ENCODE peak calls at places on chromosomes 13 and 19, in five cellular contexts. K, M, U, G and A are unnamed samples.

GRCh38 chr13:80400164-80400767 is 59.3 kb upstream of the SPRY2 start:
- DNase-seq in K (no peak), M (no peak), U (no peak), G (no peak), A (no peak)

GRCh38 chr19:18859676-18860301 is 28.0 kb downstream of the UPF1 start:
- DNase-seq in K (no peak), M (no peak), U (no peak), G (no peak), A (no peak)

GRCh38 chr13:47146136-47146535 is 249.3 kb upstream of the HTR2A start:
- DNase-seq in K (no peak), M (no peak), U (no peak), G (no peak), A (no peak)

GRCh38 chr19:48745208-48745995 is 1.3 kb downstream of the IZUMO1 start:
- DNase-seq in K (no peak), M (peak; percentile 84), U (peak; percentile 88), G (no peak), A (no peak)

GRCh38 chr13:46101488-46102289 is 3.1 kb downstream of the CPB2 start:
- DNase-seq in K (no peak), M (no peak), U (peak; percentile 77), G (no peak), A (no peak)

GRCh38 chr19:8615813-8616596 is 5.5 kb upstream of the ADAMTS10 start:
- DNase-seq in K (no peak), M (peak; percentile 66), U (peak; percentile 81), G (peak; percentile 60), A (no peak)

GRCh38 chr13:114130708-114131580 is 1.5 kb downstream of the RASA3 start:
- DNase-seq in K (peak; percentile 41), M (peak; percentile 68), U (peak; percentile 98), G (no peak), A (peak; percentile 86)

GRCh38 chr13:76667551-76667950 is 218.7 kb downstream of the KCTD12 start:
- DNase-seq in K (no peak), M (no peak), U (peak; percentile 25), G (no peak), A (no peak)

GRCh38 chr19:15672580-15673175 is at the start of gene CYP4F12:
- DNase-seq in K (peak; percentile 92), M (no peak), U (peak; percentile 50), G (peak; percentile 49), A (no peak)

GRCh38 chr19:48568345-48568886 is 16.4 kb downstream of the SULT2B1 start:
- DNase-seq in K (peak; percentile 80), M (peak; percentile 26), U (peak; percentile 52), G (peak; percentile 83), A (peak; percentile 94)

GRCh38 chr19:10158071-10158470 is 36.7 kb downstream of the DNMT1 start:
- DNase-seq in K (no peak), M (no peak), U (no peak), G (no peak), A (no peak)

GRCh38 chr19:50184196-50184595 is 19.2 kb upstream of the MYH14 start:
- DNase-seq in K (no peak), M (no peak), U (no peak), G (no peak), A (no peak)

GRCh38 chr13:105972811-105973590 is 562.5 kb downstream of the EFNB2 start:
- DNase-seq in K (no peak), M (no peak), U (no peak), G (no peak), A (no peak)

GRCh38 chr19:46489445-46490272 is 6.0 kb downstream of the PNMA8B start:
- DNase-seq in K (peak; percentile 58), M (peak; percentile 67), U (no peak), G (no peak), A (no peak)

GRCh38 chr19:2574478-2574931 is 98.6 kb downstream of the GADD45B start:
- DNase-seq in K (no peak), M (no peak), U (no peak), G (no peak), A (no peak)

GRCh38 chr13:99414048-99414995 is 87.0 kb upstream of the TM9SF2 start:
- DNase-seq in K (no peak), M (no peak), U (no peak), G (no peak), A (no peak)

GRCh38 chr13:51867062-51867461 is 5.3 kb downstream of the CCDC70 start:
- DNase-seq in K (no peak), M (no peak), U (no peak), G (no peak), A (no peak)

GRCh38 chr13:27274631-27275030 is 4.0 kb downstream of the RASL11A start:
- DNase-seq in K (no peak), M (no peak), U (no peak), G (no peak), A (no peak)

GRCh38 chr19:34480971-34481821 is at the start of gene WTIP:
- DNase-seq in K (peak; percentile 81), M (peak; percentile 97), U (peak; percentile 82), G (peak; percentile 18), A (peak; percentile 91)

GRCh38 chr13:41029629-41030028 is 10.5 kb upstream of the ELF1 start:
- DNase-seq in K (no peak), M (peak; percentile 25), U (no peak), G (no peak), A (no peak)

GRCh38 chr13:86446311-86446710 is 647.1 kb upstream of the SLITRK6 start:
- DNase-seq in K (no peak), M (peak; percentile 33), U (peak; percentile 84), G (no peak), A (no peak)

GRCh38 chr19:38626401-38626800 is 7.4 kb downstream of the EIF3K start:
- DNase-seq in K (no peak), M (no peak), U (no peak), G (no peak), A (no peak)

GRCh38 chr19:10612515-10613119 is 12.7 kb upstream of the SLC44A2 start:
- DNase-seq in K (peak; percentile 34), M (no peak), U (no peak), G (no peak), A (no peak)

GRCh38 chr19:31516756-31517155 is 167.5 kb upstream of the TSHZ3 start:
- DNase-seq in K (no peak), M (no peak), U (no peak), G (no peak), A (peak; percentile 15)

GRCh38 chr19:5683177-5683886 is 2.5 kb downstream of the HSD11B1L start:
- DNase-seq in K (no peak), M (no peak), U (no peak), G (no peak), A (no peak)

GRCh38 chr13:71218960-71219359 is 648.0 kb downstream of the DACH1 start:
- DNase-seq in K (no peak), M (peak; percentile 68), U (peak; percentile 3), G (no peak), A (no peak)

GRCh38 chr13:79462895-79463294 is 18.1 kb upstream of the NDFIP2 start:
- DNase-seq in K (no peak), M (no peak), U (no peak), G (no peak), A (no peak)

GRCh38 chr13:94534171-94534570 is 54.7 kb upstream of the DCT start:
- DNase-seq in K (no peak), M (no peak), U (no peak), G (no peak), A (no peak)

GRCh38 chr19:41936416-41936850 is 8.2 kb upstream of the ERFL start:
- DNase-seq in K (no peak), M (no peak), U (no peak), G (no peak), A (no peak)

GRCh38 chr13:43136940-43137574 is 113.7 kb downstream of the DNAJC15 start:
- DNase-seq in K (no peak), M (no peak), U (no peak), G (no peak), A (no peak)
- H3K27ac ChIP-seq in K (no peak overlapping the region), M (no peak overlapping the region), U (no peak overlapping the region), G (no peak overlapping the region), A (no peak overlapping the region)

GRCh38 chr13:112871742-112872141 is 97.3 kb upstream of the MCF2L start:
- DNase-seq in K (no peak), M (no peak), U (no peak), G (no peak), A (no peak)
- H3K4me1 ChIP-seq in K (no peaks in the 10 kb centered on the region), M (no peaks in the 10 kb centered on the region), U (no peaks in the 10 kb centered on the region), G (peaks cover 34% of the 10 kb centered on the region), A (no peaks in the 10 kb centered on the region)

DNA sequence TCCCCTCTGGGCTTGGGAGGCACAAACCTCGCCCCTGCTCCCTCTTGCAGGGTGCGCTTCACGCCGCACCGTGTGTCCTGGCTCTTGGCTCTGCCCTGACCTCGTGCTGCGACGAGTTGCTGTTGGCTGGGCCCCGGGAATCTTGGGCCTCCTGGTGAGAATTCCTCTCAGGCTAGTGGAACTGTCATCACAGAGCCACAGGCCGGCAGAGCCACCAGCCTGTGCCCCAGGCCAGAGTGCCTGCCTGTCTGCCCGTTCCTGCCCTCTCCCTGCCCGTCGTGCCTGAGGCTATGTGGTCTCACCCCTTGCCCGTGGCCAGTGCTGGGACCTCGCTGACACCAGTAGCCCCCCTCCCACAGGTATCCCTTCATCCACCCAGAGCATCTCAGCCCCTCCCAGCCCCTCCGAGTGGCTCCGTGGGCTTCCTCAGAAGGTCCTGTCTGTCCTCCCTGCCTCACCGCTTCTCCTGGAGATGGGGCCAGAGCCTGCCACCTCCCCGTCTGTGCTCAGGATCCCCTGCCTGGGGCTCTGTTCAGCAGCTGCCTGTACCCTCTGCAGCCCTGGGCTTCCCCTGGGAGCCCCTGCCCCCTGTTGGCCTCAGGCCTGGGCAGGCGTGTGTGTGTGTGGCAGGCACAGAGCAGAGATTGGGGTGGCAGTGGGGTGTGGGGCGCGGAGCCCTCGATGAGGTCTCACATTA is 13.3 kb downstream of the NDUFB7 start:
- DNase-seq in K (no peak), M (no peak), U (no peak), G (no peak), A (no peak)
- H3K27ac ChIP-seq in K (no peak overlapping the region), M (no peak overlapping the region), U (no peak overlapping the region), G (no peak overlapping the region), A (no peak overlapping the region)

GRCh38 chr13:75390229-75390628 is 91.7 kb downstream of the TBC1D4 start:
- DNase-seq in K (no peak), M (no peak), U (no peak), G (no peak), A (no peak)

GRCh38 chr13:75385708-75386083 is 96.3 kb downstream of the TBC1D4 start:
- DNase-seq in K (no peak), M (no peak), U (no peak), G (no peak), A (no peak)

GRCh38 chr13:75383064-75383715 is 98.8 kb downstream of the TBC1D4 start:
- DNase-seq in K (no peak), M (no peak), U (no peak), G (no peak), A (no peak)

DNA sequence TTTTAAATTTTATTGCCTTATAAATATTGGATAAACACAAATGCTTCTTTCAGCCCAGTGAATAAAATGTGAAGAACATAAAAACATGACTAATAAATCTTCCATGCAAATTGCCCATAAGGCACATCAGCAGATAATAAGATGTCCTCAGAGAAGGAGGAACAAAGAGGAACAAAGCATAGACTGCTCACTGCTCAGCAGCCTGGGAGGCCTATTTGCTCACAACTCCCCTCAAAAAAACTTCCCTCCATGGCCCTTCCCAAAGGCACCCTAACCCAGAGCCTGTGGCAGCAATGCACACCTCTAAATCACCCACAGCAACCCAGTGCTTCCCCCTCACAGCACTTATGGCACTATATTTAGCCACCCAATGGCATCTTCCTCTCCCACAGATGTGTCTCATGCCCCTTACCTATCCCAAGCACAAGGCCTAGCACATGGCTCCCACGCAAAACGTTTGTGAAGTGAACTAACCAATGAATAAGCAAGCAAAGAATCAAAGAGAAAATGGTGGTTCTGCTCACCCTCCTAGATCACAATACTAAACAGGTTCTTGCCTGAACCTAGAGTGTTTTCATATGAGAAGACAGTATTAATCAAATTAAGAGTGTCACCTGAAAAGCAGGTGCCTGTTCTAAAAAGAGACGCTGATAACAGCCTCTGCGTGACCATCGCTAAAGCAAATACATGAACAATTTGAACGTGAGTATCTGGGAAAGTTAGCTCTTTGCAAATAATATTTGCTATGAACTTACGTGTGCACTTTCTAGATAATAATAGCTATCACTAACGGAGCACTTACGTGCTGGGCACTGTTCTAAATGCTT is 96.9 kb downstream of the TBC1D4 start:
- DNase-seq in K (no peak), M (no peak), U (no peak), G (no peak), A (no peak)
- H3K4me1 ChIP-seq in K (no peaks in the 10 kb centered on the region), M (peaks cover 7% of the 10 kb centered on the region), U (no peaks in the 10 kb centered on the region), G (peaks cover 4% of the 10 kb centered on the region), A (no peaks in the 10 kb centered on the region)